ENCODE peak calls at places on chromosomes 7 and 10, in six cellular contexts. M, G, O, D, T and S are unnamed samples.

GRCh38 chr7:99837649-99838361 is 10.0 kb downstream of the CYP3A43 start:
- DNase-seq in T (no peak), M (no peak), G (no peak), O (peak; percentile 36), D (peak; percentile 45), S (peak; percentile 32)

GRCh38 chr7:28347964-28348363 is 64.4 kb upstream of the CREB5 start:
- DNase-seq in T (no peak), O (no peak), M (no peak), D (no peak), G (no peak), S (no peak)

GRCh38 chr10:7950981-7951847 is 103.3 kb upstream of the GATA3 start:
- DNase-seq in T (no peak), G (no peak), D (peak; percentile 37), O (no peak), M (no peak), S (no peak)

GRCh38 chr10:14749051-14749809 is 25.5 kb downstream of the FAM107B start:
- DNase-seq in T (no peak), O (no peak), M (no peak), G (peak; percentile 65), D (peak; percentile 21), S (no peak)

GRCh38 chr10:6101181-6101580 is 12.3 kb downstream of the RBM17 start:
- DNase-seq in G (no peak), O (no peak), M (no peak), T (no peak), D (no peak), S (no peak)

GRCh38 chr10:84375011-84375410 is 46.6 kb downstream of the CCSER2 start:
- DNase-seq in T (peak; percentile 78), O (peak; percentile 34), M (no peak), G (peak; percentile 81), D (peak; percentile 51), S (peak; percentile 64)

GRCh38 chr10:20635545-20635944 is 261.6 kb downstream of the NEBL start:
- DNase-seq in M (no peak), O (no peak), T (no peak), G (no peak), D (no peak), S (no peak)

GRCh38 chr7:100875356-100875751 is 451 bp downstream of the SRRT start:
- DNase-seq in G (peak; percentile 29), M (no peak), T (peak; percentile 60), O (no peak), D (peak; percentile 40), S (peak; percentile 68)

GRCh38 chr7:5598769-5599371 is 175.2 kb upstream of the TNRC18 start:
- DNase-seq in T (peak; percentile 97), G (no peak), O (no peak), D (no peak), M (no peak), S (peak; percentile 93)

GRCh38 chr7:69967699-69968450 is 369.6 kb downstream of the AUTS2 start:
- DNase-seq in D (no peak), O (no peak), M (no peak), G (no peak), T (no peak), S (peak; percentile 8)

GRCh38 chr7:17123020-17123419 is 175.4 kb upstream of the AHR start:
- DNase-seq in G (no peak), T (no peak), O (peak; percentile 34), D (no peak), M (no peak), S (peak; percentile 69)

GRCh38 chr10:82572686-82573226 is 697.8 kb downstream of the NRG3 start:
- DNase-seq in D (no peak), M (no peak), O (no peak), G (no peak), T (no peak), S (no peak)

GRCh38 chr7:10888861-10889260 is 84.8 kb upstream of the PHF14 start:
- DNase-seq in M (no peak), O (no peak), T (no peak), D (no peak), G (no peak), S (peak; percentile 15)

GRCh38 chr10:79101560-79101971 is 32.8 kb downstream of the ZMIZ1 start:
- DNase-seq in O (no peak), G (no peak), M (no peak), D (no peak), T (no peak), S (no peak)

GRCh38 chr7:155230169-155230593 is 67.5 kb upstream of the INSIG1 start:
- DNase-seq in T (no peak), O (no peak), D (peak; percentile 23), M (peak; percentile 96), G (no peak), S (no peak)

GRCh38 chr10:117413928-117414618 is 38.8 kb upstream of the PDZD8 start:
- DNase-seq in O (no peak), M (peak; percentile 14), T (peak; percentile 38), D (peak; percentile 16), G (no peak), S (no peak)

GRCh38 chr10:7606977-7607404 is 59.8 kb downstream of the ITIH5 start:
- DNase-seq in D (no peak), M (no peak), T (no peak), G (no peak), O (no peak), S (no peak)

GRCh38 chr7:25857376-25858067 is 294.5 kb upstream of the NFE2L3 start:
- DNase-seq in O (no peak), T (peak; percentile 67), G (no peak), M (peak; percentile 35), D (no peak), S (peak; percentile 96)

GRCh38 chr10:114821293-114821914 is at the start of gene FHIP2A:
- DNase-seq in D (peak; percentile 43), G (peak; percentile 74), M (peak; percentile 61), O (no peak), T (peak; percentile 76), S (peak; percentile 86)

GRCh38 chr10:30510184-30510931 is 76.4 kb downstream of the MAP3K8 start:
- DNase-seq in G (no peak), M (peak; percentile 79), O (no peak), T (peak; percentile 53), D (no peak), S (no peak)

GRCh38 chr10:78909268-78909667 is 159.5 kb upstream of the ZMIZ1 start:
- DNase-seq in T (no peak), G (no peak), O (no peak), D (no peak), M (no peak), S (no peak)

GRCh38 chr7:130009848-130010688 is 41.1 kb downstream of the ZC3HC1 start:
- DNase-seq in M (peak; percentile 67), G (peak; percentile 70), O (peak; percentile 17), D (peak; percentile 13), T (peak; percentile 88), S (peak; percentile 21)

GRCh38 chr7:151672706-151673105 is 153.0 kb upstream of the RHEB start:
- DNase-seq in O (no peak), G (peak; percentile 56), T (no peak), M (no peak), D (no peak), S (no peak)

GRCh38 chr10:100508691-100509150 is 10.9 kb downstream of the SEC31B start:
- DNase-seq in D (peak; percentile 56), G (peak; percentile 73), M (peak; percentile 79), O (no peak), T (peak; percentile 64), S (peak; percentile 75)

GRCh38 chr7:136958016-136958415 is 89.6 kb downstream of the CHRM2 start:
- DNase-seq in T (no peak), D (no peak), G (peak; percentile 40), M (no peak), O (no peak), S (no peak)

GRCh38 chr10:8758029-8758428 is 703.5 kb downstream of the GATA3 start:
- DNase-seq in G (no peak), T (no peak), M (no peak), O (no peak), D (no peak), S (no peak)

GRCh38 chr10:132700168-132701098 is 85.5 kb downstream of the NKX6-2 start:
- DNase-seq in T (no peak), O (no peak), M (no peak), D (no peak), G (no peak), S (no peak)

GRCh38 chr10:103192089-103192450 is 1.0 kb downstream of the NT5C2 start:
- DNase-seq in D (no peak), O (no peak), M (no peak), G (no peak), T (peak; percentile 20), S (no peak)

GRCh38 chr7:112080441-112080840 is 125.8 kb downstream of the DOCK4 start:
- DNase-seq in G (peak; percentile 85), M (peak; percentile 40), O (peak; percentile 89), T (no peak), D (peak; percentile 47), S (peak; percentile 85)

GRCh38 chr7:106205621-106206222 is 79.1 kb downstream of the NAMPT start:
- DNase-seq in O (peak; percentile 23), G (peak; percentile 14), M (no peak), T (peak; percentile 34), D (no peak), S (no peak)

GRCh38 chr7:74027683-74028320 is at the start of gene ELN:
- DNase-seq in M (no peak), O (no peak), G (peak; percentile 27), T (no peak), D (no peak), S (peak; percentile 48)
- H3K4me3 ChIP-seq in M (no peak within 1 kb of the TSS), O (no peak within 1 kb of the TSS), G (no peak within 1 kb of the TSS), T (no peak within 1 kb of the TSS), D (no peak within 1 kb of the TSS), S (no peak within 1 kb of the TSS)

DNA sequence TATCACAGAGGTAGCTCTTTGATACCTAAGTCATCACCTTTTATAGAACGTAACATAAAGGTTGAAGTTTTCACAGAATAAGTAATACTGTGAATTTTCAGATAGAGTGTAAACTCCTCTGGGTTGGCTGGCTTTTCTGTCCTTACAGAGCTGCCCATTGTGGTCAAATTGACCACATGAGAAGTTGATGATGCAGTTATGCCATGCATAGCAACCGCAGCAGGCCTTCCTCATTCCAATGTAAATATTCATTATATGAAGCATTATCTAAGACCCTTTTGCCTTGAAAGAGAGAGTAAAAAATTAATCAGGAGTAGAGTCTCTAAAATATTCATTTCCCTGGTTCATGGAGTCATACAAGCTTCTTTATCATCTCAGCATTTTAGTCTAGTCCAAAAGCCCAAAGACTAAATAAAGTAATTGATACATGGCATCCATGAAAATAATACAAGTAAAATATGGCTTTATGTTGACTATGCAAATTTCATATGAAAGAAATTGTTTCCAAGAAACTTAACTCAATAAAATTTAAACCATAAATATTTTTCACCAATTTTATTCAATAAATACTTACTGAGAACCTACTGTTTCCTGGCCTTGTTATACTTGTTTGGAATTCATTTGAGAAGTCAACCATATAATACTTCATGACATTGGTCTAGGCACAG is 516.4 kb downstream of the PCDH15 start:
- DNase-seq in M (no peak), D (no peak), O (no peak), T (no peak), G (no peak), S (peak; percentile 2)
- TF ChIP-seq MAX in M (no peak), D (no peak), O (no peak), T (no peak), G (no peak), S (no peak)

DNA sequence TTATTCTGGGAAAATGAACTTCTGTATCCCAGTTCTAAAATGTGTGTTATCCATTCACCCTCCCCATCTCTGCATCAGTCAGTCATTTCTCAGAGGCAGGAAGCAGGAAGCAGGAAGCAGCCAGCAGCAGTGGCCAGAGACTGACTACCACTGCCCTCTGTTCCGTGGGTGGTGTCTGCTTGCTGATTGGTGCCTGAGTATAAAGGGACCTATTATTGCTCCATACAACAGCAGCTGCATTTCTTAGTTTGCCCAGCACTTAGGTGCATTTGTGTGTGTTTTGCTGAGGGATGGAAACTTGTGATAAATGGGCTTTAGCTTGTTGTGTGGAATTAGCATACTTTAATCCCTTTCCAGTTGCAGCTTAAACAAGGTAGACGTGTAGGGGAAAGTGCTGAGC is 582.2 kb downstream of the SORCS1 start:
- DNase-seq in T (no peak), G (no peak), O (no peak), M (no peak), D (no peak), S (peak; percentile 12)
- TF ChIP-seq MYC in T (no peak), G (no peak), O (no peak), M (no peak), D (no peak), S (no peak)

GRCh38 chr7:116354546-116355422 is 144.4 kb downstream of the TES start:
- DNase-seq in G (peak; percentile 99), O (no peak), M (peak; percentile 75), T (peak; percentile 66), D (peak; percentile 12), S (no peak)
- H3K4me3 ChIP-seq in G (peak overlapping the region; percentile 14), O (no peak overlapping the region), M (peak overlapping the region; percentile 30), T (no peak overlapping the region), D (no peak overlapping the region), S (no peak overlapping the region)